ENCODE peak calls at places on chromosomes 1 and 21, in five cellular contexts. One of them, this sample, is unnamed.

GRCh38 chr1:236063919-236064673 is 794 bp downstream of the NID1 start:
- DNase-seq in left ventricle myocardium inferior: peak; percentile 68
- DNase-seq in lower leg skin: peak; percentile 92
- DNase-seq in tibial nerve: peak; percentile 52
- DNase-seq in PC-3: peak; percentile 47
- DNase-seq in this sample: peak; percentile 55

GRCh38 chr1:218339267-218339831 is 5.8 kb upstream of the TGFB2 start:
- DNase-seq in left ventricle myocardium inferior: no peak
- DNase-seq in lower leg skin: no peak
- DNase-seq in tibial nerve: peak; percentile 24
- DNase-seq in PC-3: peak; percentile 88
- DNase-seq in this sample: no peak

GRCh38 chr1:143698016-143698415 is 273.8 kb downstream of the FAM72C start:
- DNase-seq in left ventricle myocardium inferior: no peak
- DNase-seq in lower leg skin: peak; percentile 85
- DNase-seq in tibial nerve: no peak
- DNase-seq in PC-3: peak; percentile 3
- DNase-seq in this sample: no peak

GRCh38 chr1:17875882-17876280 is 120.7 kb downstream of the ACTL8 start:
- DNase-seq in left ventricle myocardium inferior: peak; percentile 42
- DNase-seq in lower leg skin: peak; percentile 63
- DNase-seq in tibial nerve: no peak
- DNase-seq in PC-3: peak; percentile 33
- DNase-seq in this sample: no peak

GRCh38 chr1:910881-911721 is 12.6 kb upstream of the SAMD11 start:
- DNase-seq in left ventricle myocardium inferior: no peak
- DNase-seq in lower leg skin: peak; percentile 86
- DNase-seq in tibial nerve: no peak
- DNase-seq in PC-3: peak; percentile 51
- DNase-seq in this sample: no peak

GRCh38 chr1:167762061-167762746 is 40.4 kb downstream of the MPZL1 start:
- DNase-seq in left ventricle myocardium inferior: no peak
- DNase-seq in lower leg skin: no peak
- DNase-seq in tibial nerve: no peak
- DNase-seq in PC-3: no peak
- DNase-seq in this sample: no peak

GRCh38 chr1:204242920-204243319 is 29.1 kb upstream of the GOLT1A start:
- DNase-seq in left ventricle myocardium inferior: no peak
- DNase-seq in lower leg skin: no peak
- DNase-seq in tibial nerve: no peak
- DNase-seq in PC-3: no peak
- DNase-seq in this sample: no peak

GRCh38 chr1:103514920-103515503 is 10.5 kb upstream of the RNPC3 start:
- DNase-seq in left ventricle myocardium inferior: no peak
- DNase-seq in lower leg skin: no peak
- DNase-seq in tibial nerve: peak; percentile 17
- DNase-seq in PC-3: peak; percentile 67
- DNase-seq in this sample: peak; percentile 10

GRCh38 chr1:55337801-55338447 is 122.8 kb upstream of the USP24 start:
- DNase-seq in left ventricle myocardium inferior: no peak
- DNase-seq in lower leg skin: no peak
- DNase-seq in tibial nerve: no peak
- DNase-seq in PC-3: peak; percentile 72
- DNase-seq in this sample: peak; percentile 71

GRCh38 chr1:204575221-204576190 is 59.3 kb downstream of the MDM4 start:
- DNase-seq in left ventricle myocardium inferior: no peak
- DNase-seq in lower leg skin: peak; percentile 52
- DNase-seq in tibial nerve: no peak
- DNase-seq in PC-3: no peak
- DNase-seq in this sample: no peak

GRCh38 chr1:47547753-47548152 is 109.9 kb downstream of the FOXD2 start:
- DNase-seq in left ventricle myocardium inferior: no peak
- DNase-seq in lower leg skin: no peak
- DNase-seq in tibial nerve: no peak
- DNase-seq in PC-3: no peak
- DNase-seq in this sample: no peak

GRCh38 chr1:47549532-47549931 is 111.7 kb downstream of the FOXD2 start:
- DNase-seq in left ventricle myocardium inferior: no peak
- DNase-seq in lower leg skin: no peak
- DNase-seq in tibial nerve: no peak
- DNase-seq in PC-3: no peak
- DNase-seq in this sample: no peak

GRCh38 chr1:47548188-47548587 is 110.3 kb downstream of the FOXD2 start:
- DNase-seq in left ventricle myocardium inferior: no peak
- DNase-seq in lower leg skin: no peak
- DNase-seq in tibial nerve: no peak
- DNase-seq in PC-3: no peak
- DNase-seq in this sample: no peak

DNA sequence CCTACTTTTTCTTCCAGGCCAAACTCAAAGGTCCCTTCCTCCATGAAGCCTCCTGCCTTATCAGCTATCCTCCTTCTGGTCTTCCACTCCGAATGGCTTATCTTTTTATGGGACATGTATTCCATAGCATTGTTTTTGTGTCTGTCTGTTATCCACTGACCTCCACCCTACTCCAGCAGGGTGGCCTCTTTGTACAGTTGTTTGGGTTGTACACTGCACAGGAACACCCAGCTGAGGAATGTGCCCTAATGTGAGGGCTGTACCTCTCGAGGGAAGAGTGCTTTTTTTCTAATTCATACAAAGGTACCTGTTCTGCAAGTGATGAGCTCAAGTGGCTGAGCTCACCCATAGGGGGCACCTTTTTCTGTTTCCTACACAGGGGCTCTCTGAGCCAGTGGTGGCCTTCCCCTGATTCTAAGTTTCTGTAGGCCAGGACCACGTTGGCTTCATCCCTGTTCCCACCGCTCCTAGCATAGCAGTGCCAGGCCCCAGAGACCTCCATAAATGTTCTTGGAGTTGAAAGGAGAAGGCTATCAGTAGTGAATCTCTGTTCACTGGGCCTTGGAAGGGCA is 108.2 kb downstream of the FOXD2 start:
- DNase-seq in left ventricle myocardium inferior: no peak
- DNase-seq in lower leg skin: no peak
- DNase-seq in tibial nerve: no peak
- DNase-seq in PC-3: no peak
- DNase-seq in this sample: no peak
- TF ChIP-seq CTCF in left ventricle myocardium inferior: no peak
- TF ChIP-seq CTCF in lower leg skin: no peak
- TF ChIP-seq CTCF in tibial nerve: no peak
- TF ChIP-seq CTCF in PC-3: no peak
- TF ChIP-seq CTCF in this sample: no peak

GRCh38 chr1:208238710-208239517 is 5.3 kb downstream of the PLXNA2 start:
- DNase-seq in left ventricle myocardium inferior: no peak
- DNase-seq in lower leg skin: peak; percentile 86
- DNase-seq in tibial nerve: no peak
- DNase-seq in PC-3: peak; percentile 71
- DNase-seq in this sample: peak; percentile 62
- TF ChIP-seq CTCF in left ventricle myocardium inferior: peak; percentile 84
- TF ChIP-seq CTCF in lower leg skin: no peak
- TF ChIP-seq CTCF in tibial nerve: peak; percentile 50
- TF ChIP-seq CTCF in PC-3: peak; percentile 82
- TF ChIP-seq CTCF in this sample: peak; percentile 54

DNA sequence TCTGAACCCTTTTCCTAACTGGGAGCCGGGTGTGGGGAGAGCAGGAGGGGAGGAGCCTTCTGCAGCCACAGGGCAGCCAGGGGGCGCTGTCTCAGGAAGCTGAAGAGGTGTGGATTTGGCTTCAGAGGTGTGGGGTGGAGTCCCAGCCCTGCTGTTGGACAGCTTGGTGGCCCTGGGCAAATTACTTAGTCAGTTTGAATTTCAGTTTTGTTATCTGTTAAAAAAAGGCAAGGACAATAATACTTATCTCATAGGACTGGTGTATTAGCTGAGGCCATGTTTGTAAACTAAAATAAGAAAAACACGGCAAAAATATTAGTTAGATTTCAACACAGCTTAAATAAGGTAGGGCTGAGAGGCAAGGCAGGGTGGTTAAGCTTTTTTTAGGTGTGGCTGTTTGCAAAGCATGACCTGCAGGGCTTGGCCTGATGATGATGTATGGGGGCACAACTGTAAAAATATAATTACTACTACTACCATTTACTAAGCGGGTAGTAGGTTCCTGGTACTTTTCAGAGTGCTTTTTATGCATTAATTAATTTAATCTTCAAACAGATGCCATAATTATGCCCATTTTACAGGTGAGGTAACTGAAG is 111.8 kb downstream of the PLXNA2 start:
- DNase-seq in left ventricle myocardium inferior: peak; percentile 84
- DNase-seq in lower leg skin: peak; percentile 95
- DNase-seq in tibial nerve: peak; percentile 82
- DNase-seq in PC-3: peak; percentile 93
- DNase-seq in this sample: peak; percentile 82
- TF ChIP-seq CTCF in left ventricle myocardium inferior: peak; percentile 92
- TF ChIP-seq CTCF in lower leg skin: no peak
- TF ChIP-seq CTCF in tibial nerve: peak; percentile 71
- TF ChIP-seq CTCF in PC-3: peak; percentile 99
- TF ChIP-seq CTCF in this sample: peak; percentile 67

GRCh38 chr1:238953448-238953847 is 432.9 kb upstream of the CHRM3 start:
- DNase-seq in left ventricle myocardium inferior: no peak
- DNase-seq in lower leg skin: no peak
- DNase-seq in tibial nerve: no peak
- DNase-seq in PC-3: peak; percentile 32
- DNase-seq in this sample: no peak
- TF ChIP-seq CTCF in left ventricle myocardium inferior: no peak
- TF ChIP-seq CTCF in lower leg skin: no peak
- TF ChIP-seq CTCF in tibial nerve: no peak
- TF ChIP-seq CTCF in PC-3: peak; percentile 52
- TF ChIP-seq CTCF in this sample: no peak

DNA sequence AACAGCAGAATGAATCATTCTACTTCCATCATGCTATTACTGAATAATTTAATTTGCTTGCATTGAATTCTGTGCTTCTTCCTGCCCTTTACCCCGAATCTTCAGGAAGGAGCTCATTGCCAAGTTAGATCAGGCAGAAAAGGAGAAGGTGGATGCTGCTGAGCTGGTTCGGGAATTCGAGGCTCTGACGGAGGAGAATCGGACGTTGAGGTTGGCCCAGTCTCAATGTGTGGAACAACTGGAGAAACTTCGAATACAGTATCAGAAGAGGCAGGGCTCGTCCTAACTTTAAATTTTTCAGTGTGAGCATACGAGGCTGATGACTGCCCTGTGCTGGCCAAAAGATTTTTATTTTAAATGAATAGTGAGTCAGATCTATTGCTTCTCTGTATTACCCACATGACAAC is 44.2 kb downstream of the MAP3K7CL start:
- DNase-seq in left ventricle myocardium inferior: no peak
- DNase-seq in lower leg skin: no peak
- DNase-seq in tibial nerve: no peak
- DNase-seq in PC-3: peak; percentile 54
- DNase-seq in this sample: no peak
- TF ChIP-seq CTCF in left ventricle myocardium inferior: no peak
- TF ChIP-seq CTCF in lower leg skin: no peak
- TF ChIP-seq CTCF in tibial nerve: no peak
- TF ChIP-seq CTCF in PC-3: no peak
- TF ChIP-seq CTCF in this sample: no peak

GRCh38 chr1:88060112-88060673 is 623.9 kb upstream of the PKN2 start:
- DNase-seq in left ventricle myocardium inferior: no peak
- DNase-seq in lower leg skin: no peak
- DNase-seq in tibial nerve: no peak
- DNase-seq in PC-3: no peak
- DNase-seq in this sample: no peak

GRCh38 chr1:88061830-88062177 is 622.3 kb upstream of the PKN2 start:
- DNase-seq in left ventricle myocardium inferior: no peak
- DNase-seq in lower leg skin: no peak
- DNase-seq in tibial nerve: no peak
- DNase-seq in PC-3: no peak
- DNase-seq in this sample: no peak

GRCh38 chr1:88063605-88064004 is 620.5 kb upstream of the PKN2 start:
- DNase-seq in left ventricle myocardium inferior: no peak
- DNase-seq in lower leg skin: no peak
- DNase-seq in tibial nerve: no peak
- DNase-seq in PC-3: peak; percentile 67
- DNase-seq in this sample: no peak

GRCh38 chr1:88061106-88061829 is 622.8 kb upstream of the PKN2 start:
- DNase-seq in left ventricle myocardium inferior: no peak
- DNase-seq in lower leg skin: peak; percentile 88
- DNase-seq in tibial nerve: peak; percentile 70
- DNase-seq in PC-3: peak; percentile 84
- DNase-seq in this sample: peak; percentile 15

GRCh38 chr1:88062650-88063153 is 621.4 kb upstream of the PKN2 start:
- DNase-seq in left ventricle myocardium inferior: no peak
- DNase-seq in lower leg skin: no peak
- DNase-seq in tibial nerve: no peak
- DNase-seq in PC-3: no peak
- DNase-seq in this sample: no peak
- TF ChIP-seq CTCF in left ventricle myocardium inferior: no peak
- TF ChIP-seq CTCF in lower leg skin: no peak
- TF ChIP-seq CTCF in tibial nerve: no peak
- TF ChIP-seq CTCF in PC-3: no peak
- TF ChIP-seq CTCF in this sample: no peak

DNA sequence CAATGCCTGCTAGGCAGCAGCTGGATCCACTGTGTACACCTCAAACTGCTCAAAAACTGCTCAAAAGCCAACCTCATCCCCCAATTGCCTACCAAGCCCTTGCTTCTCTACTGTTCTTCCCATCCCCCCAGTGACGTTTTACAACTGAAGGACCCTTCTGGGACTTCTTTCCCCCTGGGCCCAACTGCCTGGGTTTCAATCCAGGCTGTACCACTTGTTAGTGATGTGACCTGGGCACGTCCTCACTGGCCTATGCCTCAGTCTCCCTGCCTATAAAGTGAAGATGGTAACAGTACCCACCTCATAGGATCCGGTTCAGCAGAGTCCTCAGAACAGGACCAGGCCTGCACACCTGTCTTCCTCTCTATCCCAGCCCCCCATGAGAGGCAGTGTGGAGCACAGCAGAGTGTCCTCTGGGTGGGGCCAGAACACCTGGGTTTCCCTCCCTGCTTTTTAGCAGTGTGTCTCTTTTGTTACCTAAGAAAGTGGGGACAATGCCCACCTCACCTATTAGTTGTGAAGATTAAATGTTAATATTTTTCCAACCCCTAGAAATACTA is 1.9 kb upstream of the TEKT2 start:
- DNase-seq in left ventricle myocardium inferior: no peak
- DNase-seq in lower leg skin: no peak
- DNase-seq in tibial nerve: no peak
- DNase-seq in PC-3: no peak
- DNase-seq in this sample: no peak
- TF ChIP-seq CTCF in left ventricle myocardium inferior: no peak
- TF ChIP-seq CTCF in lower leg skin: no peak
- TF ChIP-seq CTCF in tibial nerve: no peak
- TF ChIP-seq CTCF in PC-3: peak; percentile 22
- TF ChIP-seq CTCF in this sample: no peak